ENCODE peak calls at places on chromosomes 12 and 14, in eight cellular contexts. T is T-helper 9 cell; G is H4; U is NCI-H460; S is stimulated activated CD4-positive, alpha-beta T cell treated with anti-CD3 and anti-CD28 coated beads, Interleukin-12 subunit alpha, Interleukin-12 subunit beta, amount 100 ng/mL, for 24 hours; I is HT-29; W is HuH-7.5; A is posterior cingulate gyrus. P is an unnamed sample.

GRCh38 chr14:99855271-99855670 is 62.1 kb downstream of the EML1 start:
- DNase-seq in T (no peak), G (no peak), U (no peak), S (no peak), I (no peak), W (no peak), A (no peak), P (no peak)

GRCh38 chr12:42666671-42667243 is 77.2 kb upstream of the PRICKLE1 start:
- DNase-seq in T (no peak), G (no peak), U (peak), S (no peak), I (no peak), W (no peak), A (no peak), P (no peak)

GRCh38 chr14:31205681-31206535 is 1.7 kb downstream of the HECTD1 start:
- DNase-seq in T (no peak), G (peak), U (no peak), S (no peak), I (peak), W (peak), A (no peak), P (no peak)

GRCh38 chr12:14950982-14951746 is 10.2 kb downstream of the ARHGDIB start:
- DNase-seq in T (no peak), G (no peak), U (no peak), S (no peak), I (peak), W (no peak), A (no peak), P (no peak)

GRCh38 chr14:60288279-60288678 is 39.3 kb downstream of the PPM1A start:
- DNase-seq in T (no peak), G (no peak), U (no peak), S (no peak), I (no peak), W (no peak), A (no peak), P (no peak)

GRCh38 chr14:89855961-89856360 is 98.6 kb downstream of the EFCAB11 start:
- DNase-seq in T (no peak), G (peak), U (no peak), S (no peak), I (no peak), W (no peak), A (no peak), P (no peak)

GRCh38 chr14:23409966-23410635 is 2.0 kb upstream of the MYH6 start:
- DNase-seq in T (no peak), G (no peak), U (no peak), S (no peak), I (no peak), W (no peak), A (no peak), P (no peak)

GRCh38 chr14:87013583-87013982 is 979.4 kb downstream of the GALC start:
- DNase-seq in T (no peak), G (no peak), U (no peak), S (no peak), I (no peak), W (no peak), A (no peak), P (no peak)

GRCh38 chr12:14777271-14777670 is 26.0 kb downstream of the WBP11 start:
- DNase-seq in T (no peak), G (peak), U (no peak), S (no peak), I (peak), W (no peak), A (no peak), P (no peak)

GRCh38 chr12:265096-265495 is 2.5 kb upstream of the SLC6A13 start:
- DNase-seq in T (no peak), G (no peak), U (no peak), S (no peak), I (no peak), W (no peak), A (no peak), P (no peak)

GRCh38 chr14:72830786-72831583 is 62.9 kb downstream of the DPF3 start:
- DNase-seq in T (no peak), G (no peak), U (no peak), S (no peak), I (no peak), W (no peak), A (no peak), P (no peak)

GRCh38 chr12:78793491-78793890 is 71.1 kb upstream of the SYT1 start:
- DNase-seq in T (no peak), G (no peak), U (no peak), S (no peak), I (no peak), W (no peak), A (no peak), P (no peak)

GRCh38 chr14:103385994-103386491 is 828 bp downstream of the MARK3 start:
- DNase-seq in T (peak), G (no peak), U (no peak), S (no peak), I (peak), W (peak), A (peak), P (no peak)

GRCh38 chr12:66279127-66279712 is 23.1 kb upstream of the HELB start:
- DNase-seq in T (peak), G (peak), U (no peak), S (no peak), I (peak), W (peak), A (no peak), P (peak)

GRCh38 chr14:70770490-70770889 is 38.8 kb downstream of the MAP3K9 start:
- DNase-seq in T (no peak), G (no peak), U (no peak), S (no peak), I (no peak), W (no peak), A (no peak), P (no peak)

GRCh38 chr14:51548187-51548586 is 103.5 kb upstream of the FRMD6 start:
- DNase-seq in T (no peak), G (peak), U (no peak), S (no peak), I (no peak), W (no peak), A (no peak), P (no peak)

GRCh38 chr12:50103767-50104321 is at the start of gene GPD1:
- DNase-seq in T (no peak), G (peak), U (no peak), S (no peak), I (peak), W (no peak), A (peak), P (no peak)

GRCh38 chr14:23366163-23366921 is 1.4 kb upstream of the EFS start:
- DNase-seq in T (no peak), G (no peak), U (no peak), S (no peak), I (no peak), W (no peak), A (peak), P (no peak)

GRCh38 chr14:103103461-103104388 is 9.2 kb downstream of the EXOC3L4 start:
- DNase-seq in T (no peak), G (peak), U (peak), S (no peak), I (no peak), W (peak), A (no peak), P (no peak)

GRCh38 chr14:104213301-104214034 is 75.1 kb downstream of the KIF26A start:
- DNase-seq in T (no peak), G (no peak), U (no peak), S (no peak), I (no peak), W (no peak), A (no peak), P (no peak)

GRCh38 chr12:31323466-31324115 is 2.4 kb downstream of the SINHCAF start:
- DNase-seq in T (peak), G (peak), U (no peak), S (peak), I (peak), W (peak), A (peak), P (peak)

GRCh38 chr12:73991138-73991537 is 546.5 kb upstream of the ATXN7L3B start:
- DNase-seq in T (no peak), G (no peak), U (no peak), S (no peak), I (no peak), W (no peak), A (no peak), P (no peak)

P was measured in effector CD8-positive, alpha-beta T cell.